ENCODE peak calls at places on chromosomes 6 and 20, in five cellular contexts. B is OCI-LY7, N is BJ, P is fibroblast of lung, E is mucosa of descending colon. Y is an unnamed sample.
A peak's percentile ranks its signal among the peaks of the same experiment; 100 is the strongest.

GRCh38 chr6:134198093-134198492 is 119.8 kb downstream of the SGK1 start:
- DNase-seq in B (no peak), N (no peak), P (peak; percentile 31), E (no peak), Y (peak; percentile 11)

GRCh38 chr6:3749991-3750323 is 1.6 kb downstream of the PXDC1 start:
- DNase-seq in B (no peak), N (peak; percentile 25), P (peak; percentile 83), E (peak; percentile 54), Y (peak; percentile 81)

GRCh38 chr6:150204705-150205472 is 62.0 kb downstream of the PPP1R14C start:
- DNase-seq in B (no peak), N (no peak), P (no peak), E (no peak), Y (no peak)

GRCh38 chr20:61861054-61861841 is 204.4 kb downstream of the TAF4 start:
- DNase-seq in B (no peak), N (no peak), P (peak; percentile 31), E (no peak), Y (no peak)

GRCh38 chr20:44714701-44715494 is at the start of gene CCN5:
- DNase-seq in B (no peak), N (no peak), P (peak; percentile 76), E (peak; percentile 89), Y (peak; percentile 82)

GRCh38 chr6:56804996-56805395 is 149.9 kb upstream of the BEND6 start:
- DNase-seq in B (no peak), N (no peak), P (peak; percentile 89), E (no peak), Y (peak; percentile 83)

GRCh38 chr6:17986656-17987575 is 519 bp downstream of the KIF13A start:
- DNase-seq in B (peak; percentile 34), N (no peak), P (peak; percentile 61), E (peak; percentile 77), Y (peak; percentile 48)

GRCh38 chr6:150567360-150567759 is 32.3 kb upstream of the PLEKHG1 start:
- DNase-seq in B (no peak), N (no peak), P (no peak), E (no peak), Y (no peak)

GRCh38 chr6:152750694-152751093 is at the start of gene VIP:
- DNase-seq in B (peak; percentile 10), N (no peak), P (peak; percentile 24), E (no peak), Y (peak; percentile 45)

GRCh38 chr6:125868252-125868651 is 77.5 kb downstream of the NCOA7 start:
- DNase-seq in B (no peak), N (no peak), P (no peak), E (no peak), Y (peak; percentile 80)

GRCh38 chr20:20664795-20665194 is 47.6 kb downstream of the RALGAPA2 start:
- DNase-seq in B (peak; percentile 41), N (no peak), P (peak; percentile 8), E (no peak), Y (no peak)

GRCh38 chr6:1039746-1040145 is 272.2 kb upstream of the FOXQ1 start:
- DNase-seq in B (no peak), N (no peak), P (no peak), E (no peak), Y (peak; percentile 6)

GRCh38 chr6:66788579-66788978 is 1081.6 kb upstream of the EYS start:
- DNase-seq in B (no peak), N (no peak), P (no peak), E (no peak), Y (no peak)

GRCh38 chr20:47349365-47350180 is 6.9 kb downstream of the ZMYND8 start:
- DNase-seq in B (no peak), N (no peak), P (peak; percentile 93), E (no peak), Y (no peak)

GRCh38 chr6:44514085-44514484 is 126.6 kb downstream of the CDC5L start:
- DNase-seq in B (no peak), N (no peak), P (no peak), E (no peak), Y (no peak)

GRCh38 chr6:127146935-127147334 is 28.5 kb downstream of the RSPO3 start:
- DNase-seq in B (no peak), N (peak; percentile 52), P (peak; percentile 99), E (no peak), Y (peak; percentile 54)

GRCh38 chr6:22146581-22147468 is 150.0 kb downstream of the PRL start:
- DNase-seq in B (no peak), N (no peak), P (peak; percentile 19), E (peak; percentile 53), Y (no peak)

GRCh38 chr6:4220619-4221018 is 85.2 kb upstream of the ECI2 start:
- DNase-seq in B (no peak), N (peak; percentile 41), P (no peak), E (no peak), Y (no peak)

GRCh38 chr6:14676084-14676483 is 558.5 kb downstream of the CD83 start:
- DNase-seq in B (no peak), N (no peak), P (peak; percentile 57), E (no peak), Y (no peak)

GRCh38 chr6:135183532-135184440 is 2.7 kb downstream of the MYB start:
- DNase-seq in B (peak; percentile 95), N (no peak), P (peak; percentile 40), E (peak; percentile 87), Y (peak; percentile 49)

GRCh38 chr20:39960522-39961420 is 728.3 kb downstream of the MAFB start:
- DNase-seq in B (no peak), N (no peak), P (no peak), E (no peak), Y (no peak)

GRCh38 chr6:27617700-27618689 is 145.1 kb upstream of the ZNF184 start:
- DNase-seq in B (no peak), N (no peak), P (peak; percentile 61), E (no peak), Y (peak; percentile 64)

GRCh38 chr6:70423189-70424133 is 10.2 kb downstream of the FAM135A start:
- DNase-seq in B (no peak), N (no peak), P (no peak), E (no peak), Y (no peak)

GRCh38 chr6:7108196-7108963 is 619 bp downstream of the RREB1 start:
- DNase-seq in B (peak; percentile 31), N (no peak), P (peak; percentile 62), E (peak; percentile 78), Y (peak; percentile 58)

GRCh38 chr6:63267046-63267445 is 52.7 kb downstream of the LGSN start:
- DNase-seq in B (no peak), N (no peak), P (no peak), E (no peak), Y (no peak)

GRCh38 chr6:63261820-63262219 is 50.6 kb downstream of the FKBP1C start:
- DNase-seq in B (no peak), N (no peak), P (no peak), E (no peak), Y (no peak)

GRCh38 chr6:63259153-63259552 is 47.9 kb downstream of the FKBP1C start:
- DNase-seq in B (no peak), N (no peak), P (no peak), E (no peak), Y (no peak)

GRCh38 chr6:63267828-63268227 is 52.0 kb downstream of the LGSN start:
- DNase-seq in B (no peak), N (no peak), P (no peak), E (no peak), Y (no peak)

DNA sequence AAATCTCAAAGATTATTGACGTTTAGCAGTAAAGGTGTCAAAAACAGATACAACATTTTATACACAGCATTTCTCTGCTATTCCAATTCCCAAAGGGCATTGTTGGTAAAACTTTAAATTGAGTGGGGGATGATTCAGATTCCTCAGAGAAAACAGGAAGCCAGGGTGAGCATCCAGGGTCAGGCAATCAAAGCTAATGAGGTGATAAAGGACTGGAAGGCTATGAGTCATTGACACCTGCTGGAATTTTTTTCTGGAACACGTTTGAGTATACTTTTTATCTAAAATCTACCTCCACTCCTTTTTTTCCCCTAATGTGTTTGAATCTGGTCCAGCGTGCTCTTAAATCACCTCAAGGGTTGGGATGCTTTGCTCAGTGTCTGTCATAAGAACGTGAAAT is 52.2 kb downstream of the FKBP1C start:
- DNase-seq in B (no peak), N (no peak), P (no peak), E (no peak), Y (no peak)
- H3K4me3 ChIP-seq in B (no peak overlapping the region), N (no peak overlapping the region), P (no peak overlapping the region), E (no peak overlapping the region), Y (no peak overlapping the region)

GRCh38 chr6:112302154-112302553 is 45.0 kb upstream of the RFPL4B start:
- DNase-seq in B (no peak), N (no peak), P (no peak), E (no peak), Y (no peak)
- H3K4me3 ChIP-seq in B (no peak overlapping the region), N (no peak overlapping the region), P (no peak overlapping the region), E (no peak overlapping the region), Y (no peak overlapping the region)

DNA sequence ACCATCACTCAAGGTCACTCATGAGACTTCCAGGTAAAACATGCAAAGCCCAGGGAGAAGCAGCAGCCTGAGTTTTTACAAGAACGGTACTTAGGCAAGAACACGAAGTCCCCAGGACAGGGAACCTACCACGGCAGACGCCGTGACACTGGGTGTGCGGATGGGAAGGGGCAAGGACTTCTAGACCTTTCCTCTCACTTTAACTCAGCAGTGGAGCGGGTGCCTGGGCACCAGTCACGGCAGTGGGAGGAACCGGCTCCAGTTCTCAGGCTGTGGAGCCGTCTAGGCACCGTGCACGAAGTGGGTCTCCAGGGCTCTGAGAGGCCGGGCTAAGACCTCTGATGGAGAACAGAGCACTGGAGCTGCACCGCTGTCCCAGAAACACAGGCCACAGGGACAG is 2.5 kb downstream of the ZBTB46 start:
- DNase-seq in B (no peak), N (no peak), P (no peak), E (no peak), Y (no peak)
- H3K4me3 ChIP-seq in B (no peak overlapping the region), N (no peak overlapping the region), P (no peak overlapping the region), E (no peak overlapping the region), Y (no peak overlapping the region)

DNA sequence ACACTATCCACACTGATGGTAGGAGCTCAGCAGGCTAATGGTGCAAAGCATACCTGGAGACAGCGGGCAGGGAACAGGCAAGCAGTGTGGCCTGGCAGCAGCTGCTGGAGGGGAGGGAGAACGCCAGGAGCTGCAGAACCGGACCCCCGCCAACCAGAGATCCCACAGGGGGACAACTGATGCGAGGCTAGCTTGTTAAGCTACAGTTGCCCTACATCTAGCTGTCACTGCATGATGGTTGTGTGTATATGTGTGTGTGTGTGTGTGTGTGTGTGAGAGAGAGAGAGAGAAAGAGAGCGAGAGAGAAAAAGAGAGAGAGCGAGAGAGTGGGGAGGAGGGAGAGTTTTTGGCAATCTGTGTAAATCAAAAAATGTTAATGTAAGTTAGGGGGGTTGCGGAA is 69.7 kb upstream of the NHSL1 start:
- DNase-seq in B (no peak), N (no peak), P (no peak), E (no peak), Y (no peak)
- H3K4me3 ChIP-seq in B (no peak overlapping the region), N (no peak overlapping the region), P (no peak overlapping the region), E (no peak overlapping the region), Y (no peak overlapping the region)

Y was measured in mammary epithelial cell.